ENCODE peak calls at places on chromosomes 6 and 20, in ten cellular contexts. O is CD8-positive, alpha-beta T cell; K is endodermal cell; H is neuronal stem cell; D is ovary; Z is psoas muscle; X is aorta; Y is CD8-positive, alpha-beta memory T cell; A is breast epithelium; T is hepatocyte. U is an unnamed sample.

GRCh38 chr6:107318100-107318736 is 141.1 kb downstream of the PDSS2 start:
- DNase-seq in O (peak; percentile 7), K (peak; percentile 79), H (peak; percentile 24), D (peak; percentile 51), Z (peak; percentile 32), X (peak; percentile 44), Y (no peak), A (no peak), T (peak; percentile 74), U (peak; percentile 69)

GRCh38 chr6:52013035-52013434 is 74.4 kb downstream of the PKHD1 start:
- DNase-seq in O (no peak), K (no peak), H (no peak), D (no peak), Z (no peak), X (no peak), Y (no peak), A (peak; percentile 20), T (no peak), U (no peak)

GRCh38 chr20:8862092-8862491 is 206.8 kb upstream of the PLCB4 start:
- DNase-seq in O (no peak), K (no peak), H (no peak), D (no peak), Z (no peak), X (no peak), Y (no peak), A (no peak), T (no peak), U (no peak)

GRCh38 chr6:148313483-148313882 is 29.2 kb upstream of the SASH1 start:
- DNase-seq in O (no peak), K (no peak), H (no peak), D (no peak), Z (no peak), X (no peak), Y (no peak), A (no peak), T (no peak), U (no peak)

GRCh38 chr6:169851641-169852503 is 100.5 kb downstream of the ERMARD start:
- DNase-seq in O (peak; percentile 0), K (peak; percentile 70), H (no peak), D (no peak), Z (no peak), X (no peak), Y (no peak), A (no peak), T (no peak), U (no peak)

GRCh38 chr20:4926531-4927156 is 74.7 kb downstream of the SLC23A2 start:
- DNase-seq in O (no peak), K (no peak), H (no peak), D (no peak), Z (no peak), X (no peak), Y (no peak), A (no peak), T (no peak), U (no peak)

GRCh38 chr6:129812145-129812777 is 48.9 kb downstream of the TMEM244 start:
- DNase-seq in O (no peak), K (no peak), H (no peak), D (no peak), Z (no peak), X (no peak), Y (no peak), A (no peak), T (no peak), U (no peak)

GRCh38 chr6:31586013-31586412 is at the start of gene LST1:
- DNase-seq in O (no peak), K (no peak), H (no peak), D (no peak), Z (no peak), X (no peak), Y (no peak), A (no peak), T (no peak), U (no peak)

GRCh38 chr20:45833030-45833882 is at the start of gene SNX21:
- DNase-seq in O (peak; percentile 26), K (peak; percentile 94), H (no peak), D (peak; percentile 90), Z (peak; percentile 90), X (peak; percentile 91), Y (no peak), A (peak; percentile 68), T (peak; percentile 91), U (peak; percentile 83)

GRCh38 chr20:45834797-45835161 is 1.2 kb downstream of the SNX21 start:
- DNase-seq in O (no peak), K (no peak), H (no peak), D (peak; percentile 64), Z (no peak), X (peak; percentile 63), Y (no peak), A (no peak), T (no peak), U (no peak)

GRCh38 chr20:45835230-45836224 is 1.9 kb downstream of the SNX21 start:
- DNase-seq in O (no peak), K (no peak), H (no peak), D (no peak), Z (peak; percentile 79), X (peak; percentile 77), Y (no peak), A (no peak), T (no peak), U (peak; percentile 20)

GRCh38 chr20:45833883-45834796 is 541 bp downstream of the SNX21 start:
- DNase-seq in O (peak; percentile 39), K (peak; percentile 93), H (peak; percentile 77), D (peak; percentile 88), Z (peak; percentile 75), X (peak; percentile 82), Y (peak; percentile 59), A (peak; percentile 61), T (peak; percentile 81), U (peak; percentile 67)

GRCh38 chr20:45836841-45837240 is 3.2 kb downstream of the SNX21 start:
- DNase-seq in O (no peak), K (no peak), H (no peak), D (no peak), Z (no peak), X (no peak), Y (no peak), A (no peak), T (no peak), U (no peak)
- H3K4me3 ChIP-seq in O (no peak overlapping the region), K (no peak overlapping the region), H (no peak overlapping the region), D (no peak overlapping the region), Z (peak overlapping the region; percentile 68), X (no peak overlapping the region), Y (no peak overlapping the region), A (no peak overlapping the region), T (no peak overlapping the region), U (no peak overlapping the region)

DNA sequence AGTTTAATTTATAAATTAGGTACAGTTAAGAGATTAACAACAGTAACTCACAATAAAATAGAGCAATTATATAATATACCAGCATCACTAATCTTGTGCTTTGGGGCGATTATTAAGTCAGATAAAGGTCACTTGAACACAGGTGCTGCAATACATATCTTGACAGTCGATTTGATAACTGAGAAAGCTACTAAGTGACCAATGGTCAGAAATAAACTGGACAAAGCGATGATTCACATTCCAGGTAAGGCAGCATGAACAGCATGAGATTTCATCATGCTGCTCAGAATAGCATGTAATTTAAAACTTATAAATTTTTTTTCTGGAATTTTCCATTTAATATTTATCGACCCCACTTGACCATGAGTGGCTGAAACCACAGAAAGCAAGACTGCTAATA is 15.9 kb upstream of the ADGRF5 start:
- DNase-seq in O (no peak), K (no peak), H (no peak), D (no peak), Z (no peak), X (no peak), Y (no peak), A (no peak), T (no peak), U (no peak)
- H3K4me1 ChIP-seq in O (no peaks in the 10 kb centered on the region), K (no peaks in the 10 kb centered on the region), H (peaks cover 3% of the 10 kb centered on the region), D (no peaks in the 10 kb centered on the region), Z (no peaks in the 10 kb centered on the region), X (no peaks in the 10 kb centered on the region), Y (no peaks in the 10 kb centered on the region), A (no peaks in the 10 kb centered on the region), T (no peaks in the 10 kb centered on the region), U (peaks cover 31% of the 10 kb centered on the region)

GRCh38 chr6:34658605-34659218 is 37.9 kb downstream of the ILRUN start:
- DNase-seq in O (no peak), K (no peak), H (no peak), D (no peak), Z (no peak), X (no peak), Y (no peak), A (no peak), T (no peak), U (no peak)

GRCh38 chr6:34656378-34657036 is 40.1 kb downstream of the ILRUN start:
- DNase-seq in O (no peak), K (no peak), H (no peak), D (no peak), Z (no peak), X (no peak), Y (no peak), A (no peak), T (peak; percentile 31), U (no peak)

GRCh38 chr6:34657037-34657306 is 39.6 kb downstream of the ILRUN start:
- DNase-seq in O (no peak), K (no peak), H (no peak), D (no peak), Z (no peak), X (no peak), Y (no peak), A (no peak), T (peak; percentile 16), U (no peak)

GRCh38 chr6:34654061-34654460 is 42.5 kb downstream of the ILRUN start:
- DNase-seq in O (no peak), K (no peak), H (no peak), D (no peak), Z (no peak), X (no peak), Y (no peak), A (no peak), T (no peak), U (no peak)

DNA sequence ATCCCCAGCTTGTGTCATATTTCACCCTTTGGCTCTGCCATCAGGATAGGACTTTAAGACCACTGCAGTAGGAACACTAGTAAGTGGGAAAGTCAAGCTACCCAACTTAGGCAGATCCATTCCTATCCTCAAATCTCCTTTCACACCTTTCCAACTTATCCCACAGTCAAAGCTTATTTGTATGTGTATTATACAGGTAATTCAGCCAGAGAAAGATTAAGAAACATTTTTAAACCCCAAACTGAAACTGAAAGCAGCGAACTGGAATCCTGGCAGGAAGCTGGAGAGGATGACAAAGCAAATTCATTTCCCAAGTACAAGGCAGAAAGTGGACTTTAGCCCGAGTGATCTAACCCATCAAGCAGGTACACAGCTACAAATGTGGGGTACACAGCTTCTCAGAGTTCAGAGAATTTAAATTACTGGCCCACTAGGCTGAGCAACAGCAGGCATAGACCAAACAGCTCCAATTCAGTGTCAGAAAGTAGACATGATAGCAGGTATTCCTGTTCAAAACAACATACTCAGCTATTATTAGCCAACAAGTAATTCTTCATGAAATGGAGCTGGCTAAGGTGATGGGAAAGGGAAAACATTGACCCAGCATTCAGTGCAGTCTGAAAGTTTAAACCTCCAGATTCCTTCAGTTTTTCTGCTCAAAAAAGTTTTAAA is 39.1 kb downstream of the ILRUN start:
- DNase-seq in O (no peak), K (no peak), H (no peak), D (no peak), Z (no peak), X (no peak), Y (no peak), A (peak; percentile 43), T (peak; percentile 82), U (peak; percentile 59)
- H3K4me3 ChIP-seq in O (peak overlapping the region; percentile 33), K (no peak overlapping the region), H (no peak overlapping the region), D (peak overlapping the region; percentile 26), Z (peak overlapping the region; percentile 61), X (peak overlapping the region; percentile 53), Y (peak overlapping the region; percentile 38), A (peak overlapping the region; percentile 51), T (no peak overlapping the region), U (peak overlapping the region; percentile 30)

DNA sequence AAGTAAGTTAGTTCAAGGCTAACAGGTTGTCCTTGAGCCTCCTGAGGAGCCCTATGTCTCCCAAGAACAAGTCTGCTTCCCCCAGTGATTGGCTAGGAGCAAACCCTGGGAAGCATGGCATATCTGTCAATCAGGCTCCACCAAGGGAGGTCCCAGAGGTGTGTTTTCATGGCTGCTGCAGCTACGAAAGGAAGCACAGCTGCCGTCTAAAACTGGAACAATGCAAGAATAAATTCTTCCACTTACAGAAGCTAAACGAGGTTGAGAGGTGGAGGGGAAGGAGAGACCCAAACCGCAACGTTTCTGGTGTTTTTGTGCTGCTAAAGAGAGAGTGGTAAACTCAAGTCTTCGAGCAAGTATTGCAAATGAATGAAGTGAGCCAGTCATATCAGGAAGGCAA is 4.9 kb upstream of the PTGIS start:
- DNase-seq in O (no peak), K (peak; percentile 79), H (no peak), D (peak; percentile 15), Z (no peak), X (no peak), Y (no peak), A (no peak), T (no peak), U (no peak)
- H3K4me1 ChIP-seq in O (peaks cover 6% of the 10 kb centered on the region), K (peaks cover 5% of the 10 kb centered on the region), H (peaks cover 13% of the 10 kb centered on the region), D (peaks cover 17% of the 10 kb centered on the region), Z (no peaks in the 10 kb centered on the region), X (peaks cover 2% of the 10 kb centered on the region), Y (no peaks in the 10 kb centered on the region), A (no peaks in the 10 kb centered on the region), T (peaks cover 13% of the 10 kb centered on the region), U (peaks cover 7% of the 10 kb centered on the region)